ENCODE peak calls at places on chromosome 18, in five cellular contexts. E is AG20443, F is fibroblast of lung, X is NCI-H226, B is epithelial cell of prostate. K is an unnamed sample.
A peak's percentile ranks its signal among the peaks of the same experiment; 100 is the strongest.

GRCh38 chr18:52313213-52313612 is 26.8 kb upstream of the DCC start:
- DNase-seq in B (no peak), F (peak; percentile 65), E (no peak), X (peak; percentile 3), K (no peak)

GRCh38 chr18:78980279-78980771 is 707 bp downstream of the SALL3 start:
- DNase-seq in X (no peak), B (no peak), F (peak; percentile 42), E (no peak), K (no peak)

GRCh38 chr18:42030586-42031182 is 75.7 kb downstream of the PIK3C3 start:
- DNase-seq in F (peak; percentile 24), E (peak; percentile 59), X (peak; percentile 18), B (no peak), K (peak; percentile 45)

GRCh38 chr18:21345851-21346250 is 103.8 kb downstream of the GREB1L start:
- DNase-seq in B (no peak), E (no peak), X (no peak), F (peak; percentile 45), K (no peak)

GRCh38 chr18:10530852-10531251 is 5.0 kb downstream of the NAPG start:
- DNase-seq in F (peak; percentile 18), B (peak; percentile 41), E (no peak), X (no peak), K (no peak)

GRCh38 chr18:59662008-59662701 is 35.1 kb downstream of the CCBE1 start:
- DNase-seq in B (peak; percentile 44), X (no peak), E (peak; percentile 30), F (peak; percentile 65), K (peak; percentile 29)

GRCh38 chr18:61892683-61893303 is at the start of gene RNF152:
- DNase-seq in X (no peak), B (no peak), F (peak; percentile 23), E (peak; percentile 34), K (peak; percentile 34)

GRCh38 chr18:9449987-9450386 is 25.3 kb upstream of the RALBP1 start:
- DNase-seq in X (no peak), E (no peak), F (no peak), B (no peak), K (no peak)

GRCh38 chr18:48038636-48039035 is 108.2 kb upstream of the SMAD2 start:
- DNase-seq in F (no peak), X (no peak), E (no peak), B (no peak), K (no peak)

GRCh38 chr18:27577265-27577664 is 392.2 kb upstream of the CHST9 start:
- DNase-seq in X (no peak), E (no peak), F (no peak), B (no peak), K (no peak)

GRCh38 chr18:69889009-69889408 is 58.7 kb downstream of the CD226 start:
- DNase-seq in F (peak; percentile 31), E (no peak), B (no peak), X (no peak), K (no peak)

GRCh38 chr18:8480506-8481328 is 128.5 kb upstream of the RAB12 start:
- DNase-seq in E (peak; percentile 70), B (no peak), X (peak; percentile 44), F (peak; percentile 60), K (peak; percentile 55)

GRCh38 chr18:44839239-44839666 is 158.6 kb downstream of the SETBP1 start:
- DNase-seq in F (peak; percentile 77), X (peak; percentile 35), B (no peak), E (peak; percentile 75), K (peak; percentile 57)

GRCh38 chr18:22001912-22002487 is 167.4 kb upstream of the GATA6 start:
- DNase-seq in E (no peak), B (no peak), X (no peak), F (no peak), K (no peak)

GRCh38 chr18:26454192-26454591 is 94.2 kb downstream of the KCTD1 start:
- DNase-seq in X (no peak), E (no peak), B (no peak), F (no peak), K (no peak)

GRCh38 chr18:52439457-52439856 is 99.5 kb downstream of the DCC start:
- DNase-seq in B (no peak), E (no peak), F (no peak), X (no peak), K (no peak)

GRCh38 chr18:78501251-78501650 is 478.4 kb upstream of the SALL3 start:
- DNase-seq in E (no peak), F (no peak), B (no peak), X (no peak), K (no peak)

GRCh38 chr18:61448316-61448715 is 115.1 kb downstream of the CDH20 start:
- DNase-seq in F (no peak), B (no peak), X (no peak), E (no peak), K (no peak)

GRCh38 chr18:67519582-67519981 is 3.1 kb upstream of the DSEL start:
- DNase-seq in F (peak; percentile 80), X (no peak), E (peak; percentile 35), B (no peak), K (no peak)

GRCh38 chr18:59640721-59641120 is 56.5 kb downstream of the CCBE1 start:
- DNase-seq in B (no peak), F (peak; percentile 39), E (no peak), X (no peak), K (no peak)

GRCh38 chr18:62925031-62925688 is 209.8 kb downstream of the PHLPP1 start:
- DNase-seq in B (peak; percentile 20), F (peak; percentile 55), E (peak; percentile 18), X (no peak), K (peak; percentile 27)

GRCh38 chr18:55511277-55511676 is 76.7 kb downstream of the TCF4 start:
- DNase-seq in F (no peak), B (no peak), X (no peak), E (no peak), K (no peak)

GRCh38 chr18:76548541-76548940 is 53.5 kb upstream of the ZNF516 start:
- DNase-seq in E (no peak), F (no peak), X (no peak), B (no peak), K (no peak)